ENCODE peak calls at places on chromosome 9, in seven cellular contexts. One of them, this sample, is unnamed.
A peak's percentile ranks its signal among the peaks of the same experiment; 100 is the strongest.

GRCh38 chr9:127519301-127520166 is 68.2 kb downstream of the LRSAM1 start:
- DNase-seq in colonic mucosa: peak; percentile 15
- DNase-seq in activated CD8-positive, alpha-beta T cell treated with anti-CD3 and anti-CD28 coated beads for 36 hours: peak; percentile 81
- DNase-seq in choroid plexus epithelial cell: peak; percentile 98
- DNase-seq in amniotic stem cell: peak; percentile 94
- DNase-seq in psoas muscle: peak; percentile 50
- DNase-seq in Kasumi-1: peak; percentile 90
- DNase-seq in this sample: peak; percentile 65

GRCh38 chr9:128610889-128611288 is 45.8 kb downstream of the DYNC2I2 start:
- DNase-seq in psoas muscle: no peak
- DNase-seq in choroid plexus epithelial cell: no peak
- DNase-seq in colonic mucosa: no peak
- DNase-seq in Kasumi-1: no peak
- DNase-seq in activated CD8-positive, alpha-beta T cell treated with anti-CD3 and anti-CD28 coated beads for 36 hours: no peak
- DNase-seq in amniotic stem cell: no peak
- DNase-seq in this sample: peak; percentile 15

GRCh38 chr9:79164396-79164795 is 407.4 kb upstream of the TLE4 start:
- DNase-seq in amniotic stem cell: no peak
- DNase-seq in activated CD8-positive, alpha-beta T cell treated with anti-CD3 and anti-CD28 coated beads for 36 hours: no peak
- DNase-seq in colonic mucosa: no peak
- DNase-seq in choroid plexus epithelial cell: no peak
- DNase-seq in psoas muscle: no peak
- DNase-seq in Kasumi-1: no peak
- DNase-seq in this sample: no peak

GRCh38 chr9:35318741-35319140 is 156.9 kb downstream of the UNC13B start:
- DNase-seq in psoas muscle: no peak
- DNase-seq in Kasumi-1: no peak
- DNase-seq in amniotic stem cell: no peak
- DNase-seq in activated CD8-positive, alpha-beta T cell treated with anti-CD3 and anti-CD28 coated beads for 36 hours: no peak
- DNase-seq in choroid plexus epithelial cell: peak; percentile 80
- DNase-seq in colonic mucosa: no peak
- DNase-seq in this sample: no peak

GRCh38 chr9:125931211-125931610 is 184.0 kb downstream of the PBX3 start:
- DNase-seq in choroid plexus epithelial cell: no peak
- DNase-seq in psoas muscle: no peak
- DNase-seq in activated CD8-positive, alpha-beta T cell treated with anti-CD3 and anti-CD28 coated beads for 36 hours: no peak
- DNase-seq in Kasumi-1: no peak
- DNase-seq in amniotic stem cell: no peak
- DNase-seq in colonic mucosa: no peak
- DNase-seq in this sample: no peak

GRCh38 chr9:87685431-87685830 is 40.5 kb upstream of the CTSL start:
- DNase-seq in colonic mucosa: no peak
- DNase-seq in Kasumi-1: peak; percentile 10
- DNase-seq in activated CD8-positive, alpha-beta T cell treated with anti-CD3 and anti-CD28 coated beads for 36 hours: no peak
- DNase-seq in amniotic stem cell: no peak
- DNase-seq in choroid plexus epithelial cell: peak; percentile 42
- DNase-seq in psoas muscle: no peak
- DNase-seq in this sample: no peak

GRCh38 chr9:5425006-5425628 is 12.6 kb downstream of the PLGRKT start:
- DNase-seq in psoas muscle: no peak
- DNase-seq in colonic mucosa: no peak
- DNase-seq in choroid plexus epithelial cell: peak; percentile 48
- DNase-seq in amniotic stem cell: no peak
- DNase-seq in activated CD8-positive, alpha-beta T cell treated with anti-CD3 and anti-CD28 coated beads for 36 hours: no peak
- DNase-seq in Kasumi-1: peak; percentile 28
- DNase-seq in this sample: no peak

GRCh38 chr9:127225747-127226646 is 38.6 kb upstream of the GARNL3 start:
- DNase-seq in activated CD8-positive, alpha-beta T cell treated with anti-CD3 and anti-CD28 coated beads for 36 hours: peak; percentile 9
- DNase-seq in amniotic stem cell: no peak
- DNase-seq in choroid plexus epithelial cell: peak; percentile 23
- DNase-seq in colonic mucosa: no peak
- DNase-seq in psoas muscle: no peak
- DNase-seq in Kasumi-1: peak; percentile 9
- DNase-seq in this sample: no peak

This sample was measured in sciatic nerve.